ENCODE peak calls at places on chromosomes 11 and 22, in ten cellular contexts. V, D, S, L, R, P, H, U, Q and A are unnamed samples.

GRCh38 chr22:45083659-45084305 is 74.0 kb upstream of the PHF21B start:
- DNase-seq in V (no peak), D (no peak), S (peak), L (peak), R (no peak), P (no peak), H (no peak), U (peak), Q (peak), A (no peak)

GRCh38 chr11:2943711-2944118 is 14.5 kb upstream of the PHLDA2 start:
- DNase-seq in V (no peak), D (no peak), S (no peak), L (no peak), R (no peak), P (no peak), H (no peak), U (no peak), Q (no peak), A (no peak)

GRCh38 chr11:103338621-103339484 is 229.6 kb downstream of the DYNC2H1 start:
- DNase-seq in V (no peak), D (no peak), S (no peak), L (no peak), R (no peak), P (no peak), H (no peak), U (peak), Q (peak), A (peak)

GRCh38 chr22:41949297-41949965 is 2.5 kb upstream of the CENPM start:
- DNase-seq in V (no peak), D (no peak), S (no peak), L (no peak), R (no peak), P (no peak), H (no peak), U (no peak), Q (no peak), A (no peak)

GRCh38 chr11:20387262-20388095 is at the start of gene PRMT3:
- DNase-seq in V (peak), D (peak), S (peak), L (peak), R (peak), P (peak), H (peak), U (peak), Q (peak), A (peak)

GRCh38 chr11:71456294-71456693 is 3.3 kb downstream of the NADSYN1 start:
- DNase-seq in V (no peak), D (no peak), S (no peak), L (no peak), R (no peak), P (no peak), H (no peak), U (no peak), Q (no peak), A (no peak)

GRCh38 chr11:97019305-97019704 is 629.5 kb downstream of the JRKL start:
- DNase-seq in V (no peak), D (no peak), S (no peak), L (no peak), R (no peak), P (no peak), H (no peak), U (no peak), Q (no peak), A (no peak)

GRCh38 chr11:100095809-100096208 is 591.3 kb upstream of the ARHGAP42 start:
- DNase-seq in V (no peak), D (no peak), S (no peak), L (no peak), R (no peak), P (no peak), H (no peak), U (no peak), Q (no peak), A (no peak)

GRCh38 chr11:103601230-103601846 is 435.1 kb upstream of the DDI1 start:
- DNase-seq in V (no peak), D (no peak), S (no peak), L (peak), R (no peak), P (peak), H (peak), U (peak), Q (peak), A (peak)

GRCh38 chr11:62669420-62670161 is 1.9 kb upstream of the UQCC3 start:
- DNase-seq in V (no peak), D (no peak), S (no peak), L (no peak), R (no peak), P (no peak), H (no peak), U (peak), Q (no peak), A (no peak)

GRCh38 chr22:50481440-50482106 is at the start of gene ADM2:
- DNase-seq in V (peak), D (peak), S (no peak), L (no peak), R (no peak), P (peak), H (peak), U (peak), Q (no peak), A (no peak)